ENCODE peak calls at places on chromosomes 7 and 10, in nine cellular contexts. One of them, this sample, is unnamed.

GRCh38 chr7:27933691-27934565 is 194.0 kb downstream of the TAX1BP1 start:
- DNase-seq in right cardiac atrium: no peak
- DNase-seq in left ventricle myocardium inferior: no peak
- DNase-seq in CD4-positive, CD25-positive, alpha-beta regulatory T cell: peak
- DNase-seq in effector memory CD4-positive, alpha-beta T cell: no peak
- DNase-seq in GM23248: peak
- DNase-seq in AG04450: no peak
- DNase-seq in NB4: peak
- DNase-seq in colonic mucosa: no peak
- DNase-seq in this sample: peak

GRCh38 chr10:1715821-1716220 is 21.5 kb downstream of the ADARB2 start:
- DNase-seq in colonic mucosa: no peak
- DNase-seq in effector memory CD4-positive, alpha-beta T cell: no peak
- DNase-seq in left ventricle myocardium inferior: no peak
- DNase-seq in right cardiac atrium: no peak
- DNase-seq in AG04450: no peak
- DNase-seq in NB4: peak
- DNase-seq in CD4-positive, CD25-positive, alpha-beta regulatory T cell: no peak
- DNase-seq in GM23248: no peak
- DNase-seq in this sample: peak

GRCh38 chr10:18397886-18398285 is 253.5 kb downstream of the NSUN6 start:
- DNase-seq in CD4-positive, CD25-positive, alpha-beta regulatory T cell: no peak
- DNase-seq in NB4: no peak
- DNase-seq in effector memory CD4-positive, alpha-beta T cell: no peak
- DNase-seq in colonic mucosa: no peak
- DNase-seq in AG04450: no peak
- DNase-seq in right cardiac atrium: no peak
- DNase-seq in left ventricle myocardium inferior: no peak
- DNase-seq in GM23248: no peak
- DNase-seq in this sample: no peak

GRCh38 chr7:98178321-98178720 is 32.9 kb upstream of the BHLHA15 start:
- DNase-seq in GM23248: no peak
- DNase-seq in AG04450: no peak
- DNase-seq in NB4: no peak
- DNase-seq in right cardiac atrium: peak
- DNase-seq in left ventricle myocardium inferior: peak
- DNase-seq in colonic mucosa: no peak
- DNase-seq in effector memory CD4-positive, alpha-beta T cell: no peak
- DNase-seq in CD4-positive, CD25-positive, alpha-beta regulatory T cell: no peak
- DNase-seq in this sample: no peak

GRCh38 chr7:47724335-47724982 is 142.5 kb upstream of the TNS3 start:
- DNase-seq in right cardiac atrium: no peak
- DNase-seq in NB4: no peak
- DNase-seq in effector memory CD4-positive, alpha-beta T cell: no peak
- DNase-seq in left ventricle myocardium inferior: no peak
- DNase-seq in AG04450: peak
- DNase-seq in GM23248: peak
- DNase-seq in colonic mucosa: no peak
- DNase-seq in CD4-positive, CD25-positive, alpha-beta regulatory T cell: no peak
- DNase-seq in this sample: peak

GRCh38 chr7:127413962-127414361 is 21.5 kb upstream of the ZNF800 start:
- DNase-seq in effector memory CD4-positive, alpha-beta T cell: no peak
- DNase-seq in left ventricle myocardium inferior: no peak
- DNase-seq in CD4-positive, CD25-positive, alpha-beta regulatory T cell: peak
- DNase-seq in AG04450: no peak
- DNase-seq in right cardiac atrium: no peak
- DNase-seq in NB4: peak
- DNase-seq in colonic mucosa: no peak
- DNase-seq in GM23248: no peak
- DNase-seq in this sample: no peak

GRCh38 chr7:12719978-12720377 is 32.5 kb downstream of the ARL4A start:
- DNase-seq in colonic mucosa: no peak
- DNase-seq in AG04450: no peak
- DNase-seq in NB4: peak
- DNase-seq in CD4-positive, CD25-positive, alpha-beta regulatory T cell: no peak
- DNase-seq in GM23248: no peak
- DNase-seq in left ventricle myocardium inferior: no peak
- DNase-seq in right cardiac atrium: no peak
- DNase-seq in effector memory CD4-positive, alpha-beta T cell: no peak
- DNase-seq in this sample: no peak

GRCh38 chr10:13637894-13638293 is 51.1 kb downstream of the PRPF18 start:
- DNase-seq in CD4-positive, CD25-positive, alpha-beta regulatory T cell: no peak
- DNase-seq in NB4: no peak
- DNase-seq in AG04450: no peak
- DNase-seq in GM23248: no peak
- DNase-seq in left ventricle myocardium inferior: no peak
- DNase-seq in colonic mucosa: no peak
- DNase-seq in effector memory CD4-positive, alpha-beta T cell: no peak
- DNase-seq in right cardiac atrium: no peak
- DNase-seq in this sample: no peak

GRCh38 chr7:138235207-138235606 is 158.9 kb downstream of the AKR1D1 start:
- DNase-seq in GM23248: no peak
- DNase-seq in left ventricle myocardium inferior: no peak
- DNase-seq in effector memory CD4-positive, alpha-beta T cell: no peak
- DNase-seq in NB4: no peak
- DNase-seq in CD4-positive, CD25-positive, alpha-beta regulatory T cell: no peak
- DNase-seq in colonic mucosa: no peak
- DNase-seq in right cardiac atrium: no peak
- DNase-seq in AG04450: no peak
- DNase-seq in this sample: no peak

GRCh38 chr10:70685461-70685911 is 13.2 kb downstream of the ADAMTS14 start:
- DNase-seq in GM23248: no peak
- DNase-seq in CD4-positive, CD25-positive, alpha-beta regulatory T cell: no peak
- DNase-seq in NB4: no peak
- DNase-seq in AG04450: no peak
- DNase-seq in colonic mucosa: no peak
- DNase-seq in left ventricle myocardium inferior: no peak
- DNase-seq in right cardiac atrium: no peak
- DNase-seq in effector memory CD4-positive, alpha-beta T cell: no peak
- DNase-seq in this sample: no peak

GRCh38 chr10:78462728-78463228 is 429.1 kb downstream of the RPS24 start:
- DNase-seq in right cardiac atrium: no peak
- DNase-seq in left ventricle myocardium inferior: no peak
- DNase-seq in effector memory CD4-positive, alpha-beta T cell: no peak
- DNase-seq in CD4-positive, CD25-positive, alpha-beta regulatory T cell: no peak
- DNase-seq in GM23248: peak
- DNase-seq in AG04450: no peak
- DNase-seq in colonic mucosa: no peak
- DNase-seq in NB4: no peak
- DNase-seq in this sample: no peak

GRCh38 chr10:88027570-88027969 is 164.1 kb downstream of the PTEN start:
- DNase-seq in CD4-positive, CD25-positive, alpha-beta regulatory T cell: no peak
- DNase-seq in effector memory CD4-positive, alpha-beta T cell: no peak
- DNase-seq in NB4: peak
- DNase-seq in left ventricle myocardium inferior: no peak
- DNase-seq in right cardiac atrium: peak
- DNase-seq in GM23248: no peak
- DNase-seq in AG04450: no peak
- DNase-seq in colonic mucosa: no peak
- DNase-seq in this sample: no peak

GRCh38 chr10:7189909-7190308 is 220.9 kb downstream of the SFMBT2 start:
- DNase-seq in right cardiac atrium: no peak
- DNase-seq in left ventricle myocardium inferior: no peak
- DNase-seq in NB4: no peak
- DNase-seq in GM23248: no peak
- DNase-seq in colonic mucosa: no peak
- DNase-seq in AG04450: no peak
- DNase-seq in effector memory CD4-positive, alpha-beta T cell: no peak
- DNase-seq in CD4-positive, CD25-positive, alpha-beta regulatory T cell: no peak
- DNase-seq in this sample: no peak

GRCh38 chr7:121039510-121039822 is 51.0 kb downstream of the CPED1 start:
- DNase-seq in left ventricle myocardium inferior: no peak
- DNase-seq in CD4-positive, CD25-positive, alpha-beta regulatory T cell: no peak
- DNase-seq in colonic mucosa: no peak
- DNase-seq in AG04450: no peak
- DNase-seq in NB4: no peak
- DNase-seq in right cardiac atrium: no peak
- DNase-seq in effector memory CD4-positive, alpha-beta T cell: no peak
- DNase-seq in GM23248: no peak
- DNase-seq in this sample: no peak

GRCh38 chr10:128400564-128400963 is 274.3 kb upstream of the MKI67 start:
- DNase-seq in CD4-positive, CD25-positive, alpha-beta regulatory T cell: no peak
- DNase-seq in AG04450: no peak
- DNase-seq in colonic mucosa: no peak
- DNase-seq in NB4: no peak
- DNase-seq in effector memory CD4-positive, alpha-beta T cell: no peak
- DNase-seq in left ventricle myocardium inferior: no peak
- DNase-seq in GM23248: no peak
- DNase-seq in right cardiac atrium: no peak
- DNase-seq in this sample: no peak

GRCh38 chr10:106540606-106541005 is 623.9 kb downstream of the SORCS1 start:
- DNase-seq in CD4-positive, CD25-positive, alpha-beta regulatory T cell: no peak
- DNase-seq in colonic mucosa: no peak
- DNase-seq in effector memory CD4-positive, alpha-beta T cell: no peak
- DNase-seq in left ventricle myocardium inferior: no peak
- DNase-seq in AG04450: no peak
- DNase-seq in GM23248: peak
- DNase-seq in NB4: no peak
- DNase-seq in right cardiac atrium: no peak
- DNase-seq in this sample: no peak

GRCh38 chr10:22713853-22714523 is 390 bp downstream of the PIP4K2A start:
- DNase-seq in CD4-positive, CD25-positive, alpha-beta regulatory T cell: peak
- DNase-seq in GM23248: peak
- DNase-seq in NB4: peak
- DNase-seq in effector memory CD4-positive, alpha-beta T cell: no peak
- DNase-seq in colonic mucosa: peak
- DNase-seq in AG04450: no peak
- DNase-seq in right cardiac atrium: peak
- DNase-seq in left ventricle myocardium inferior: peak
- DNase-seq in this sample: peak

GRCh38 chr10:43249962-43250624 is 16.8 kb downstream of the RASGEF1A start:
- DNase-seq in left ventricle myocardium inferior: peak
- DNase-seq in CD4-positive, CD25-positive, alpha-beta regulatory T cell: no peak
- DNase-seq in effector memory CD4-positive, alpha-beta T cell: no peak
- DNase-seq in colonic mucosa: no peak
- DNase-seq in GM23248: no peak
- DNase-seq in NB4: peak
- DNase-seq in right cardiac atrium: peak
- DNase-seq in AG04450: no peak
- DNase-seq in this sample: no peak
- H3K4me3 ChIP-seq in left ventricle myocardium inferior: no peak
- H3K4me3 ChIP-seq in CD4-positive, CD25-positive, alpha-beta regulatory T cell: no peak
- H3K4me3 ChIP-seq in effector memory CD4-positive, alpha-beta T cell: no peak
- H3K4me3 ChIP-seq in colonic mucosa: no peak
- H3K4me3 ChIP-seq in GM23248: no peak
- H3K4me3 ChIP-seq in NB4: no peak
- H3K4me3 ChIP-seq in right cardiac atrium: no peak
- H3K4me3 ChIP-seq in AG04450: no peak
- H3K4me3 ChIP-seq in this sample: no peak

GRCh38 chr7:45685619-45686240 is 111.6 kb downstream of the ADCY1 start:
- DNase-seq in CD4-positive, CD25-positive, alpha-beta regulatory T cell: no peak
- DNase-seq in right cardiac atrium: no peak
- DNase-seq in colonic mucosa: peak
- DNase-seq in NB4: no peak
- DNase-seq in effector memory CD4-positive, alpha-beta T cell: no peak
- DNase-seq in left ventricle myocardium inferior: no peak
- DNase-seq in GM23248: no peak
- DNase-seq in AG04450: no peak
- DNase-seq in this sample: no peak
- H3K4me3 ChIP-seq in CD4-positive, CD25-positive, alpha-beta regulatory T cell: no peak
- H3K4me3 ChIP-seq in right cardiac atrium: no peak
- H3K4me3 ChIP-seq in colonic mucosa: no peak
- H3K4me3 ChIP-seq in NB4: no peak
- H3K4me3 ChIP-seq in effector memory CD4-positive, alpha-beta T cell: no peak
- H3K4me3 ChIP-seq in left ventricle myocardium inferior: no peak
- H3K4me3 ChIP-seq in GM23248: no peak
- H3K4me3 ChIP-seq in AG04450: no peak
- H3K4me3 ChIP-seq in this sample: no peak

GRCh38 chr10:101775273-101776131 is at the start of gene FGF8:
- DNase-seq in colonic mucosa: no peak
- DNase-seq in effector memory CD4-positive, alpha-beta T cell: no peak
- DNase-seq in GM23248: peak
- DNase-seq in left ventricle myocardium inferior: no peak
- DNase-seq in CD4-positive, CD25-positive, alpha-beta regulatory T cell: no peak
- DNase-seq in AG04450: no peak
- DNase-seq in right cardiac atrium: no peak
- DNase-seq in NB4: no peak
- DNase-seq in this sample: no peak
- H3K4me3 ChIP-seq in colonic mucosa: no peak
- H3K4me3 ChIP-seq in effector memory CD4-positive, alpha-beta T cell: no peak
- H3K4me3 ChIP-seq in GM23248: no peak
- H3K4me3 ChIP-seq in left ventricle myocardium inferior: peak
- H3K4me3 ChIP-seq in CD4-positive, CD25-positive, alpha-beta regulatory T cell: no peak
- H3K4me3 ChIP-seq in AG04450: peak
- H3K4me3 ChIP-seq in right cardiac atrium: peak
- H3K4me3 ChIP-seq in NB4: no peak
- H3K4me3 ChIP-seq in this sample: no peak

DNA sequence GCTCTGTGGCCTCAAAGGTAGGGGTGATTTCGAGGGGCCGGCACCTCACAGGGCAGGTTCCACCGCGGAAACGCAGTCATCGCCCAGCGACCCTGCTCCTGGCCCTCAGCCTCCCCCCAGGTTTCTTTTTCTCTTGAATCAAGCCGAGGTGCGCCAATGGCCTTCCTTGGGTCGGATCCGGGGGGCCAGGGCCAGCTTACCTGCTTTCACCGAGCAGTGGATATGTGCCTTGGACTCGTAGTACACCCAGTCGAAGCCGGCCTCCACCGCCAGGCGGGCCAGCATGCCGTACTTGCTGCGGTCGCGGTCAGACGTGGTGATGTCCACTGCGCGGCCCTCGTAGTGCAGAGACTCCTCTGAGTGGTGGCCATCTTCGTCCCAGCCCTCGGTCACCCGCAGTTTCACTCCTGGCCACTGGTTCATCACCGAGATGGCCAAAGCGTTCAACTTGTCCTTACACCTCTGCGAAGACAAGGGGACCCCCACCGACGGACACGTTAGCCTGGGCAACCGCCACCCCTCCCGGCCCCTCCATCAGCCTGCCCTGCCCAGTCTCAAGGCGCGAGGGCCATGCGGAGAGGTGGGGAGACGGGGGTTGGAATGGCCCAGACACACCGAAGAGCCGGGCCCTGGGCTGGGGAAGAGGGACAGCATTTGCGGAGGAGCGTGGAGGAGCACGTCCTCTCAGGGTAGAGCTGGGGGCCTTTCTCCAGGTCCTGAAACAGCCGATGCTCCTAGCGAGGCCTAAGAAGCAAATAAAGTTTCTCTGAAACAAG is 6.0 kb downstream of the SHH start:
- DNase-seq in left ventricle myocardium inferior: no peak
- DNase-seq in colonic mucosa: no peak
- DNase-seq in NB4: no peak
- DNase-seq in right cardiac atrium: no peak
- DNase-seq in effector memory CD4-positive, alpha-beta T cell: no peak
- DNase-seq in CD4-positive, CD25-positive, alpha-beta regulatory T cell: no peak
- DNase-seq in AG04450: no peak
- DNase-seq in GM23248: peak
- DNase-seq in this sample: no peak
- H3K4me3 ChIP-seq in left ventricle myocardium inferior: peak
- H3K4me3 ChIP-seq in colonic mucosa: peak
- H3K4me3 ChIP-seq in NB4: no peak
- H3K4me3 ChIP-seq in right cardiac atrium: no peak
- H3K4me3 ChIP-seq in effector memory CD4-positive, alpha-beta T cell: peak
- H3K4me3 ChIP-seq in CD4-positive, CD25-positive, alpha-beta regulatory T cell: no peak
- H3K4me3 ChIP-seq in AG04450: peak
- H3K4me3 ChIP-seq in GM23248: peak
- H3K4me3 ChIP-seq in this sample: peak

DNA sequence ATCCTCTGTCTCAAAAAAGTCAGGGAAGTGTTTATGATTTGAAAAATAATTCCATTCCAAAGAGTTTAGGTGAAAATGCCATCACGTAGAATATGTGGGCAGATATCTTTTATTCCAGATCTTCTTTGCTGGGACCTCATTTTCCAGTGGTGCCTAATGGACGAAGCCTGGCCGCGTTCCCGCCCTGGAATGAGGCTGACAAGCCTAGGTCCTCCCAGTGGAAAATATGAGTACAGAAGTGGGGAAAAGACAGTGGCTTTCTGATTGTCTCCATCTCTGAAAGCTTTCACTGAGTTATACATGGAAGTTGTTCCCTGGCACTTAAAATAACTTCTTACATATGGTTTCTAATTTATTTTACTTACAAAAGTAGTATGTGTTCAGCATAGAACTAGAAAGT is 139.4 kb downstream of the TACC2 start:
- DNase-seq in right cardiac atrium: peak
- DNase-seq in NB4: no peak
- DNase-seq in effector memory CD4-positive, alpha-beta T cell: no peak
- DNase-seq in CD4-positive, CD25-positive, alpha-beta regulatory T cell: no peak
- DNase-seq in colonic mucosa: no peak
- DNase-seq in left ventricle myocardium inferior: peak
- DNase-seq in AG04450: no peak
- DNase-seq in GM23248: peak
- DNase-seq in this sample: peak
- H3K4me3 ChIP-seq in right cardiac atrium: peak
- H3K4me3 ChIP-seq in NB4: no peak
- H3K4me3 ChIP-seq in effector memory CD4-positive, alpha-beta T cell: no peak
- H3K4me3 ChIP-seq in CD4-positive, CD25-positive, alpha-beta regulatory T cell: no peak
- H3K4me3 ChIP-seq in colonic mucosa: no peak
- H3K4me3 ChIP-seq in left ventricle myocardium inferior: peak
- H3K4me3 ChIP-seq in AG04450: peak
- H3K4me3 ChIP-seq in GM23248: peak
- H3K4me3 ChIP-seq in this sample: no peak